ENCODE peak calls at places on chromosome 12, in six cellular contexts. One of them, this sample, is unnamed. For H3K27me3, the result is how much of the 10 kb centered on the place peaks cover.

GRCh38 chr12:131773582-131774221 is 54.5 kb upstream of the MMP17 start:
- DNase-seq in uterus: no peak
- DNase-seq in lower lobe of right lung: no peak
- DNase-seq in left lung: no peak
- DNase-seq in MM.1S: peak
- DNase-seq in sigmoid colon: no peak
- DNase-seq in this sample: no peak

GRCh38 chr12:47767197-47767724 is 5.8 kb upstream of the SLC48A1 start:
- DNase-seq in lower lobe of right lung: peak
- DNase-seq in sigmoid colon: no peak
- DNase-seq in left lung: no peak
- DNase-seq in uterus: no peak
- DNase-seq in MM.1S: peak
- DNase-seq in this sample: no peak

GRCh38 chr12:96301732-96302131 is 98.5 kb downstream of the CDK17 start:
- DNase-seq in left lung: no peak
- DNase-seq in lower lobe of right lung: no peak
- DNase-seq in MM.1S: no peak
- DNase-seq in sigmoid colon: no peak
- DNase-seq in uterus: no peak
- DNase-seq in this sample: no peak

GRCh38 chr12:120368789-120369475 is at the start of gene MSI1:
- DNase-seq in MM.1S: no peak
- DNase-seq in sigmoid colon: no peak
- DNase-seq in uterus: no peak
- DNase-seq in left lung: no peak
- DNase-seq in lower lobe of right lung: no peak
- DNase-seq in this sample: no peak

GRCh38 chr12:67647547-67648305 is 819 bp upstream of the DYRK2 start:
- DNase-seq in lower lobe of right lung: peak
- DNase-seq in uterus: peak
- DNase-seq in MM.1S: peak
- DNase-seq in left lung: peak
- DNase-seq in sigmoid colon: peak
- DNase-seq in this sample: peak

GRCh38 chr12:50928392-50928791 is 24.0 kb upstream of the HIGD1C start:
- DNase-seq in uterus: no peak
- DNase-seq in lower lobe of right lung: no peak
- DNase-seq in MM.1S: no peak
- DNase-seq in sigmoid colon: no peak
- DNase-seq in left lung: no peak
- DNase-seq in this sample: no peak

GRCh38 chr12:95083938-95084337 is 10.5 kb upstream of the NR2C1 start:
- DNase-seq in MM.1S: no peak
- DNase-seq in lower lobe of right lung: no peak
- DNase-seq in left lung: no peak
- DNase-seq in uterus: peak
- DNase-seq in sigmoid colon: peak
- DNase-seq in this sample: peak

GRCh38 chr12:68871899-68872298 is 61.1 kb downstream of the CPM start:
- DNase-seq in uterus: no peak
- DNase-seq in lower lobe of right lung: no peak
- DNase-seq in sigmoid colon: no peak
- DNase-seq in MM.1S: no peak
- DNase-seq in left lung: no peak
- DNase-seq in this sample: no peak

GRCh38 chr12:77325505-77325904 is 260.1 kb upstream of the E2F7 start:
- DNase-seq in uterus: no peak
- DNase-seq in left lung: peak
- DNase-seq in sigmoid colon: no peak
- DNase-seq in lower lobe of right lung: no peak
- DNase-seq in MM.1S: no peak
- DNase-seq in this sample: no peak

GRCh38 chr12:76942276-76942675 is 63.5 kb upstream of the CSRP2 start:
- DNase-seq in sigmoid colon: no peak
- DNase-seq in MM.1S: no peak
- DNase-seq in left lung: no peak
- DNase-seq in uterus: no peak
- DNase-seq in lower lobe of right lung: no peak
- DNase-seq in this sample: peak

GRCh38 chr12:21823581-21823980 is 49.1 kb upstream of the KCNJ8 start:
- DNase-seq in lower lobe of right lung: peak
- DNase-seq in sigmoid colon: peak
- DNase-seq in left lung: peak
- DNase-seq in MM.1S: no peak
- DNase-seq in uterus: no peak
- DNase-seq in this sample: no peak

GRCh38 chr12:752673-753400 is 458 bp downstream of the WNK1 start:
- DNase-seq in uterus: no peak
- DNase-seq in lower lobe of right lung: peak
- DNase-seq in MM.1S: peak
- DNase-seq in left lung: peak
- DNase-seq in sigmoid colon: no peak
- DNase-seq in this sample: no peak

GRCh38 chr12:14994610-14995009 is 21.8 kb downstream of the PDE6H start:
- DNase-seq in MM.1S: no peak
- DNase-seq in sigmoid colon: no peak
- DNase-seq in left lung: no peak
- DNase-seq in uterus: no peak
- DNase-seq in lower lobe of right lung: no peak
- DNase-seq in this sample: no peak

GRCh38 chr12:111819191-111820158 is 22.6 kb upstream of the MAPKAPK5 start:
- DNase-seq in lower lobe of right lung: no peak
- DNase-seq in uterus: no peak
- DNase-seq in sigmoid colon: no peak
- DNase-seq in MM.1S: no peak
- DNase-seq in left lung: no peak
- DNase-seq in this sample: no peak
- H3K27ac ChIP-seq in lower lobe of right lung: no peak
- H3K27ac ChIP-seq in uterus: no peak
- H3K27ac ChIP-seq in sigmoid colon: no peak
- H3K27ac ChIP-seq in MM.1S: no peak
- H3K27ac ChIP-seq in left lung: no peak
- H3K27ac ChIP-seq in this sample: no peak

GRCh38 chr12:53886996-53887395 is 51.6 kb upstream of the HOXC13 start:
- DNase-seq in left lung: no peak
- DNase-seq in MM.1S: no peak
- DNase-seq in uterus: no peak
- DNase-seq in lower lobe of right lung: no peak
- DNase-seq in sigmoid colon: no peak
- DNase-seq in this sample: no peak
- H3K27me3 ChIP-seq in left lung: under half
- H3K27me3 ChIP-seq in MM.1S: half or more
- H3K27me3 ChIP-seq in uterus: under half
- H3K27me3 ChIP-seq in lower lobe of right lung: under half
- H3K27me3 ChIP-seq in sigmoid colon: under half
- H3K27me3 ChIP-seq in this sample: under half

GRCh38 chr12:3119745-3120660 is 42.8 kb downstream of the TSPAN9 start:
- DNase-seq in lower lobe of right lung: peak
- DNase-seq in left lung: peak
- DNase-seq in uterus: no peak
- DNase-seq in MM.1S: no peak
- DNase-seq in sigmoid colon: no peak
- DNase-seq in this sample: no peak
- H3K27ac ChIP-seq in lower lobe of right lung: peak
- H3K27ac ChIP-seq in left lung: peak
- H3K27ac ChIP-seq in uterus: peak
- H3K27ac ChIP-seq in MM.1S: no peak
- H3K27ac ChIP-seq in sigmoid colon: peak
- H3K27ac ChIP-seq in this sample: no peak

GRCh38 chr12:117514016-117514415 is 152.6 kb upstream of the NOS1 start:
- DNase-seq in left lung: no peak
- DNase-seq in lower lobe of right lung: no peak
- DNase-seq in MM.1S: no peak
- DNase-seq in uterus: no peak
- DNase-seq in sigmoid colon: no peak
- DNase-seq in this sample: no peak
- H3K27me3 ChIP-seq in left lung: under half
- H3K27me3 ChIP-seq in lower lobe of right lung: under half
- H3K27me3 ChIP-seq in MM.1S: under half
- H3K27me3 ChIP-seq in uterus: under half
- H3K27me3 ChIP-seq in sigmoid colon: under half
- H3K27me3 ChIP-seq in this sample: under half

This sample was measured in AG04450.